ENCODE peak calls at places on chromosome 10, in six cellular contexts. R is GM12892, A is H1, D is SK-N-SH, H is GM12891, K is spleen. Q is an unnamed sample.

GRCh38 chr10:27147701-27148100 is 6.5 kb downstream of the YME1L1 start:
- DNase-seq in R (no peak), A (no peak), D (no peak), H (no peak), K (no peak), Q (no peak)

GRCh38 chr10:44008917-44009620 is 360.4 kb upstream of the ZNF32 start:
- DNase-seq in R (no peak), A (no peak), D (no peak), H (no peak), K (no peak), Q (no peak)

GRCh38 chr10:122189185-122189584 is 81.9 kb upstream of the BTBD16 start:
- DNase-seq in R (no peak), A (no peak), D (no peak), H (no peak), K (no peak), Q (no peak)

GRCh38 chr10:89646833-89647570 is 2.0 kb upstream of the PANK1 start:
- DNase-seq in R (no peak), A (no peak), D (no peak), H (no peak), K (no peak), Q (no peak)

GRCh38 chr10:74738543-74738942 is 87.9 kb upstream of the KAT6B start:
- DNase-seq in R (no peak), A (no peak), D (no peak), H (no peak), K (no peak), Q (no peak)

GRCh38 chr10:37871143-37871542 is 13.7 kb upstream of the ZNF248 start:
- DNase-seq in R (no peak), A (no peak), D (no peak), H (no peak), K (no peak), Q (no peak)

GRCh38 chr10:121159670-121160069 is 308.5 kb downstream of the WDR11 start:
- DNase-seq in R (no peak), A (no peak), D (no peak), H (no peak), K (no peak), Q (no peak)

GRCh38 chr10:48194830-48195229 is 79.7 kb downstream of the FRMPD2 start:
- DNase-seq in R (no peak), A (no peak), D (no peak), H (no peak), K (no peak), Q (no peak)

GRCh38 chr10:60446855-60447254 is 57.2 kb upstream of the ANK3 start:
- DNase-seq in R (no peak), A (no peak), D (no peak), H (no peak), K (no peak), Q (no peak)

GRCh38 chr10:11170993-11171416 is 153.3 kb downstream of the CELF2 start:
- DNase-seq in R (no peak), A (no peak), D (no peak), H (no peak), K (no peak), Q (no peak)

GRCh38 chr10:102435529-102436233 is 3.3 kb upstream of the CUEDC2 start:
- DNase-seq in R (no peak), A (no peak), D (no peak), H (no peak), K (no peak), Q (no peak)

GRCh38 chr10:75042292-75042974 is 69.0 kb upstream of the SAMD8 start:
- DNase-seq in R (no peak), A (no peak), D (no peak), H (no peak), K (no peak), Q (no peak)

GRCh38 chr10:92517034-92517655 is 56.7 kb downstream of the IDE start:
- DNase-seq in R (peak; percentile 15), A (no peak), D (peak; percentile 61), H (peak; percentile 33), K (no peak), Q (peak; percentile 26)

GRCh38 chr10:43846187-43846680 is 197.6 kb upstream of the ZNF32 start:
- DNase-seq in R (no peak), A (no peak), D (no peak), H (no peak), K (no peak), Q (no peak)

GRCh38 chr10:78433063-78433717 is 399.5 kb downstream of the RPS24 start:
- DNase-seq in R (no peak), A (no peak), D (no peak), H (no peak), K (no peak), Q (peak; percentile 22)

GRCh38 chr10:86017841-86018734 is 348.5 kb downstream of the GRID1 start:
- DNase-seq in R (no peak), A (no peak), D (no peak), H (no peak), K (no peak), Q (no peak)

GRCh38 chr10:102001435-102002068 is 54.4 kb downstream of the ARMH3 start:
- DNase-seq in R (no peak), A (no peak), D (no peak), H (no peak), K (no peak), Q (no peak)

GRCh38 chr10:62610649-62611229 is 193.8 kb upstream of the ADO start:
- DNase-seq in R (peak; percentile 72), A (peak; percentile 47), D (peak; percentile 73), H (peak; percentile 78), K (peak; percentile 92), Q (no peak)

GRCh38 chr10:47278720-47279119 is 21.3 kb upstream of the GDF10 start:
- DNase-seq in R (no peak), A (no peak), D (no peak), H (no peak), K (no peak), Q (no peak)

GRCh38 chr10:80471715-80472233 is 17.7 kb downstream of the TSPAN14 start:
- DNase-seq in R (no peak), A (no peak), D (no peak), H (no peak), K (no peak), Q (no peak)

DNA sequence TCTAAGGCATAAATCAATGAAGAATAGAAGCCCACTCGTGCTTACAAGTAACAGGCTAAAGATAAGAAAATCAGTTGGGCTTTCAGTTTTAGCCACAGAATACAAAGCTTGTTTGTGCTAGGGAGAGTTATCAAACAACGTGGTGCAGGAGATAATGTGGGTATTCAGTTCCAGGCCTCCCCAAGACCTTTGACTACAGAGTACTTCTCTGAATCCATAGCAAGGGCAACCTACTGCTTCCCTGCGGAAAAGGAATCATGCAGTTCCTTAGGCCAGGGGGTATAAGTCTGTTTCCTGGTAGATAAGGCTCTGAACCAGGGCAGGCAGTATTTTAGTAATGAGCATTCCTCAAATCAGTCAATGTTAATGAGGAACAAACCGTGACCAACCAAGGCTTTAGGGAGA is 219.5 kb upstream of the CSTF2T start:
- DNase-seq in R (no peak), A (no peak), D (no peak), H (no peak), K (no peak), Q (no peak)
- TF ChIP-seq POLR2AphosphoS5 in R (no peak), A (no peak), D (no peak), H (no peak), K (peak; percentile 69), Q (no peak)

DNA sequence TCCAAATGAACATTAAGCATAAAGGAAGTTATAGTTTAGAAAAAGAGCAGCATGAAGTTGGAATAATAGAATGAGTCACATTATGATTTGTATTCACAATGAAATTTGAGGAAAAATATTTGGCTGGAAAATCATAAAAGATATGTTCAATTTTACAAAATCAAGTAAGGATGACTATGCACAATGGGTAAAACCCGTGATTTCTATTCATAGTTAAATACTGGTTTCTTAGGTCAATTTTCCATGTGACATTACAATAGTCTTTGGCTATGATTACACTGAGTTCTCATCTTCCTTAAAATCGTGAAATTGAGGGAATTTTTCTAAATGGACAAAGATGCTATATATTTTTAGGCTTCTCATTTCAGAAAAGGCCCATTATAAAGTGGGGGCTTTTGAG is 17.4 kb upstream of the CCDC172 start:
- DNase-seq in R (no peak), A (no peak), D (no peak), H (no peak), K (no peak), Q (no peak)
- TF ChIP-seq POLR2AphosphoS5 in R (no peak), A (no peak), D (no peak), H (no peak), K (no peak), Q (no peak)

GRCh38 chr10:16653223-16653622 is 131.5 kb upstream of the C1QL3 start:
- DNase-seq in R (no peak), A (no peak), D (no peak), H (no peak), K (no peak), Q (no peak)

GRCh38 chr10:16652154-16652553 is 130.5 kb upstream of the C1QL3 start:
- DNase-seq in R (no peak), A (no peak), D (no peak), H (no peak), K (no peak), Q (no peak)

GRCh38 chr10:16656886-16657285 is 135.2 kb upstream of the C1QL3 start:
- DNase-seq in R (no peak), A (no peak), D (no peak), H (no peak), K (no peak), Q (no peak)
- TF ChIP-seq POLR2AphosphoS5 in R (no peak), A (no peak), D (no peak), H (no peak), K (no peak), Q (no peak)

DNA sequence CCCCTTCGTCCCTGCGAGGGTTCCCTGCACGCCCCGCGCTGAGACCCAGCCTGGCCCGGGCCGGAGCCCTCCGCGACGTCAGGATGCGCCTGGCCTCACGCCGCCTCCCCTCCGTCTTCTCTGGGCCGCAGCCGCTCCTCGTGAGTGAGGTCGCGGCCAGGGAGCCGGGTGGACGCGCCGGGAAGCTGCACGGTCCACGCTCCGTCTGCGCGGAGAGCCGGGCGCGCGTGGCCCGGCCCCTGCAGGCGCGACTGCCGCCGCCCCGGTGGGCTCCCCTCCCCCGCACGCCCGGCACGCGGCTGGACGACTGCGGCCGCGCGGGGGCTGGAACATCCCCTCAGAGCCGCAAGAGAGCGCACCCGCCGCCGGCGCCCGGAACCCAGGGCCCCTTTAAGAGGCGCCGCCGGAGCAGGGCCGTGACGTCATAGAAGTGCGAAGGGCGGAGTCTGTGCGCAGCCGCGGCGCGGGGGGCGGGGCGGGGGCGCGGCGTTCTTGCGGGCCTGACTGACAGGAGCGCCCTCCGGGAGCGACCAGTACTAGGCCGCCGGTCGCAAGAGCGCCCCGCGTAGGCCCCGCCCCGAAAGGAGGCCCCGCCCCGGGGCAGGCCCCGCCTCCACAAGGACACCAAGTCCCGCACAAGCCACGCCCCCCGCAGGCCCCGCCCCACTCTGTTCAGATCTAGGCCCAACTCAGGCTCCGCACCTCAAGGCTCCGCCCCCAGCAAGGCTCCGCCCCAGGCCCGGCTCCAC is 449 bp upstream of the INPP5A start:
- DNase-seq in R (peak; percentile 92), A (peak; percentile 98), D (peak; percentile 100), H (peak; percentile 96), K (peak; percentile 100), Q (peak; percentile 68)
- TF ChIP-seq POLR2AphosphoS5 in R (no peak), A (no peak), D (peak; percentile 56), H (no peak), K (peak; percentile 43), Q (peak; percentile 33)

DNA sequence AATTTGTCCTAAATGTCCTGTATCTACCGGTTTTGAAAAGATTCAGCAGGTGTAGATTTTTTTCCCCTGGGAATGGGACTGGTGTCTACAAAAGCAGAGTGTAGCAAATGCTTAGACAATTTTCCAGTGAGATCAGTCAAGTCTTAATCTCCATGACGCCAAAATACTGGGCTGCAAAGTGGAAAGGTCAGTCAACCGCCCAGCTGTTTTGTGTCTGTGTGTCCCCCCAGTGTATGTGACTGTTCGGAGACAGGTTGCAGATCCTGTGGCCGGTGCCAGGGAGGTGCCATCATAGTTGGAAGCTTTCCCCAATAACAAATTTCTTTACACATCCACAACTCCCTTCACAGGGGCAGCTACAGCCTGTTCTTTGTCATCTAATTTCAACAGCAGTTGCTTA is 263.8 kb downstream of the ARHGAP12 start:
- DNase-seq in R (no peak), A (no peak), D (no peak), H (no peak), K (no peak), Q (no peak)
- TF ChIP-seq POLR2AphosphoS5 in R (no peak), A (no peak), D (no peak), H (no peak), K (no peak), Q (no peak)

Q was measured in SK-N-MC.